ENCODE peak calls at places on chromosomes 16 and 17, in four cellular contexts. One of them, this sample, is unnamed.

GRCh38 chr16:627458-628239 is 3.1 kb upstream of the WFIKKN1 start:
- DNase-seq in ascending aorta: no peak
- DNase-seq in IMR-90: no peak
- DNase-seq in retinal pigment epithelial cell: no peak
- DNase-seq in this sample: no peak

GRCh38 chr17:50550661-50551432 is 3.9 kb downstream of the SPATA20 start:
- DNase-seq in ascending aorta: peak; percentile 87
- DNase-seq in IMR-90: peak; percentile 85
- DNase-seq in retinal pigment epithelial cell: peak; percentile 81
- DNase-seq in this sample: peak; percentile 29

GRCh38 chr16:49012961-49013726 is 268.5 kb downstream of the CBLN1 start:
- DNase-seq in ascending aorta: no peak
- DNase-seq in IMR-90: no peak
- DNase-seq in retinal pigment epithelial cell: no peak
- DNase-seq in this sample: no peak

GRCh38 chr16:75263291-75263962 is 12.0 kb upstream of the BCAR1 start:
- DNase-seq in ascending aorta: no peak
- DNase-seq in IMR-90: no peak
- DNase-seq in retinal pigment epithelial cell: no peak
- DNase-seq in this sample: no peak

GRCh38 chr16:6684076-6684673 is 648.5 kb upstream of the RBFOX1 start:
- DNase-seq in ascending aorta: no peak
- DNase-seq in IMR-90: no peak
- DNase-seq in retinal pigment epithelial cell: no peak
- DNase-seq in this sample: peak; percentile 2

GRCh38 chr17:418421-418751 is 65.8 kb upstream of the RPH3AL start:
- DNase-seq in ascending aorta: peak; percentile 30
- DNase-seq in IMR-90: no peak
- DNase-seq in retinal pigment epithelial cell: no peak
- DNase-seq in this sample: no peak

GRCh38 chr17:40675905-40676304 is 10.9 kb upstream of the KRT222 start:
- DNase-seq in ascending aorta: no peak
- DNase-seq in IMR-90: no peak
- DNase-seq in retinal pigment epithelial cell: no peak
- DNase-seq in this sample: no peak

GRCh38 chr16:89656435-89657121 is 930 bp downstream of the CHMP1A start:
- DNase-seq in ascending aorta: no peak
- DNase-seq in IMR-90: no peak
- DNase-seq in retinal pigment epithelial cell: no peak
- DNase-seq in this sample: no peak

GRCh38 chr16:84907575-84907974 is 87.8 kb downstream of the CRISPLD2 start:
- DNase-seq in ascending aorta: no peak
- DNase-seq in IMR-90: peak; percentile 76
- DNase-seq in retinal pigment epithelial cell: no peak
- DNase-seq in this sample: no peak

GRCh38 chr17:82650723-82651122 is 2.5 kb upstream of the WDR45B start:
- DNase-seq in ascending aorta: no peak
- DNase-seq in IMR-90: no peak
- DNase-seq in retinal pigment epithelial cell: no peak
- DNase-seq in this sample: no peak

GRCh38 chr16:4675864-4676786 is 17.2 kb upstream of the NUDT16L1 start:
- DNase-seq in ascending aorta: no peak
- DNase-seq in IMR-90: no peak
- DNase-seq in retinal pigment epithelial cell: no peak
- DNase-seq in this sample: no peak

GRCh38 chr17:43986225-43986981 is 18.0 kb upstream of the NAGS start:
- DNase-seq in ascending aorta: no peak
- DNase-seq in IMR-90: no peak
- DNase-seq in retinal pigment epithelial cell: no peak
- DNase-seq in this sample: no peak

GRCh38 chr17:46976626-46977270 is 2.3 kb downstream of the RPRML start:
- DNase-seq in ascending aorta: no peak
- DNase-seq in IMR-90: no peak
- DNase-seq in retinal pigment epithelial cell: no peak
- DNase-seq in this sample: no peak

GRCh38 chr17:16294560-16294959 is 58.7 kb downstream of the CENPV start:
- DNase-seq in ascending aorta: no peak
- DNase-seq in IMR-90: no peak
- DNase-seq in retinal pigment epithelial cell: no peak
- DNase-seq in this sample: no peak

GRCh38 chr17:16293918-16294317 is 59.4 kb downstream of the CENPV start:
- DNase-seq in ascending aorta: no peak
- DNase-seq in IMR-90: no peak
- DNase-seq in retinal pigment epithelial cell: no peak
- DNase-seq in this sample: no peak

GRCh38 chr17:16300554-16300953 is 52.7 kb downstream of the CENPV start:
- DNase-seq in ascending aorta: no peak
- DNase-seq in IMR-90: no peak
- DNase-seq in retinal pigment epithelial cell: no peak
- DNase-seq in this sample: no peak

GRCh38 chr17:16298140-16298662 is 55.1 kb downstream of the CENPV start:
- DNase-seq in ascending aorta: no peak
- DNase-seq in IMR-90: no peak
- DNase-seq in retinal pigment epithelial cell: no peak
- DNase-seq in this sample: no peak

GRCh38 chr17:16297367-16298139 is 55.7 kb downstream of the CENPV start:
- DNase-seq in ascending aorta: no peak
- DNase-seq in IMR-90: no peak
- DNase-seq in retinal pigment epithelial cell: no peak
- DNase-seq in this sample: no peak
- TF ChIP-seq CTCF in ascending aorta: no peak
- TF ChIP-seq CTCF in IMR-90: no peak
- TF ChIP-seq CTCF in retinal pigment epithelial cell: no peak
- TF ChIP-seq CTCF in this sample: no peak

GRCh38 chr17:77392376-77393273 is 251.9 kb downstream of the SEC14L1 start:
- DNase-seq in ascending aorta: no peak
- DNase-seq in IMR-90: no peak
- DNase-seq in retinal pigment epithelial cell: no peak
- DNase-seq in this sample: no peak
- H3K4me3 ChIP-seq in ascending aorta: no peak overlapping the region
- H3K4me3 ChIP-seq in IMR-90: no peak overlapping the region
- H3K4me3 ChIP-seq in retinal pigment epithelial cell: no peak overlapping the region
- H3K4me3 ChIP-seq in this sample: no peak overlapping the region

DNA sequence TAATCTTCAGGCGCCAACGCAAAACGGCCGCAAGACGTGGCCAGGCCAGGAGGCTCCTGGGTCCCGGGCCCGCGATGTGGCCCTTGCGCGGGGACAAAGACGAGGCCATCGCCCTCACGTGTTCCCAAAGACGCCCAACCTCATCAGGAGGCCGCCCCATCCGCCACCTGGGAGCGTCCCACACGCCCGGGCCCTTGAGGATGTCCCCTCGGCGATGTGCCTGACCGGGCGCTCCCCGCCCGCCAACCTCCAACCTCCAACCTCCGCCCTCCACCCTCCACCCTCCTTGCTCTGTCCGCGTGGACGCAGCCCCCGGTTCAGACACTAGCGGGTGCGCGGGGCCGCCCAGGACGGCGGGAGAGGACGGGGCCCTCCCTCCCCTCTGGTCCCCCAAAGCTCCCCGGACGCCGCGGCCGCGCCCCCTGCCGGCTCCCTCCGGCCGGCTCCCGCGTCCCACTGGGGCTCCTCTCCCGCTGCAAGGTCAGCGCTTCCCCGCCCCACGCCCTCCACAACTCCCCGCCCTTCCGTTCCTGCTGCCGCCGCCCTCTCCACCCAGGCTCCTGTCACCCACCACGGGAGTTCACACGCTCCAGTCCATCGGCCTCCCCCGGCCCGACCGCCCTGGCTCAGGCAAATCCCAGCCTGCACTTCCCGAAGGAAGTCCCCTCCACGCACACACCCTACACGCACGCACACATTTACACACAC is 250.8 kb upstream of the RPL38 start:
- DNase-seq in ascending aorta: no peak
- DNase-seq in IMR-90: no peak
- DNase-seq in retinal pigment epithelial cell: no peak
- DNase-seq in this sample: no peak
- TF ChIP-seq CTCF in ascending aorta: peak; percentile 46
- TF ChIP-seq CTCF in IMR-90: no peak
- TF ChIP-seq CTCF in retinal pigment epithelial cell: peak; percentile 23
- TF ChIP-seq CTCF in this sample: peak; percentile 31

DNA sequence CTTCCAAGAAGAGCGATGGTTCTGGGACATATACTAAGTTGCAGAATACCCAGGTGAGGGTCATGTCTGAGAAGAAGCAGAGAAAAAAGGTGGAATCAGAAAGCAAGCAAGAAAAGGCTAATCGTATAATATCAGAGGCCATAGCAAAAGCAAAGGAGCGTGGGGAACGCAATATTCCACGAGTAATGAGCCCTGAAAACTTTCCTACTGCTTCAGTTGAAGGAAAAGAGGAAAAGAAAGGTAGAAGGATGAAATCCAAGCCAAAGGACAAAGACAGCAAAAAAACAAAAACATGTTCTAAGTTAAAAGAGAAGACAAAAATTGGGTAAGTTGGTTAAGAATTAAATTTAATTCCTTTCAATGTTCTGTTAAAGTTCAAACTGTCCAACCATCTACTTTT is 154.7 kb downstream of the CHD9 start:
- DNase-seq in ascending aorta: no peak
- DNase-seq in IMR-90: no peak
- DNase-seq in retinal pigment epithelial cell: no peak
- DNase-seq in this sample: no peak
- H3K4me3 ChIP-seq in ascending aorta: peak overlapping the region; percentile 43
- H3K4me3 ChIP-seq in IMR-90: peak overlapping the region; percentile 63
- H3K4me3 ChIP-seq in retinal pigment epithelial cell: peak overlapping the region; percentile 52
- H3K4me3 ChIP-seq in this sample: peak overlapping the region; percentile 60

DNA sequence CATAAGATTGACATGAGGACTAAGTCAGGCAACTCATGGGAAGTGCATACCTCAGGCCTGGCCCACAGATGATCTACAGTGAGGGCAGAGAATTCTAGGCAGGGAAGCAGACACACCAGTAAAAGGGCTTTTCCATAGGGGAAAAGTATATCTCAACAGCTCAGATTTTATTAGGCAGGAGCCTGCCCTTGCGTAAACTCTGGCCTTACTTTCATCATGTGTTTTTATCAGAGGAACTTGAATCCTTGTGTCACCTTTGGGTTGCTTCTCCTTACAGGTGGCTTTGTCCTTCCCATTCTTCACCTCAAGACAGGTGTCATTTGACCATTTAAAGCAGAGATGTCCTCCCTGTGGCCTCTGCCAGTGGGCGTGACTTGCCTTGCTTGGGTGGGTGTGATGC is 138.1 kb downstream of the MSI2 start:
- DNase-seq in ascending aorta: no peak
- DNase-seq in IMR-90: no peak
- DNase-seq in retinal pigment epithelial cell: no peak
- DNase-seq in this sample: no peak
- TF ChIP-seq CTCF in ascending aorta: no peak
- TF ChIP-seq CTCF in IMR-90: no peak
- TF ChIP-seq CTCF in retinal pigment epithelial cell: no peak
- TF ChIP-seq CTCF in this sample: no peak

GRCh38 chr16:13573903-13574302 is 346.1 kb upstream of the ERCC4 start:
- DNase-seq in ascending aorta: no peak
- DNase-seq in IMR-90: no peak
- DNase-seq in retinal pigment epithelial cell: no peak
- DNase-seq in this sample: no peak

DNA sequence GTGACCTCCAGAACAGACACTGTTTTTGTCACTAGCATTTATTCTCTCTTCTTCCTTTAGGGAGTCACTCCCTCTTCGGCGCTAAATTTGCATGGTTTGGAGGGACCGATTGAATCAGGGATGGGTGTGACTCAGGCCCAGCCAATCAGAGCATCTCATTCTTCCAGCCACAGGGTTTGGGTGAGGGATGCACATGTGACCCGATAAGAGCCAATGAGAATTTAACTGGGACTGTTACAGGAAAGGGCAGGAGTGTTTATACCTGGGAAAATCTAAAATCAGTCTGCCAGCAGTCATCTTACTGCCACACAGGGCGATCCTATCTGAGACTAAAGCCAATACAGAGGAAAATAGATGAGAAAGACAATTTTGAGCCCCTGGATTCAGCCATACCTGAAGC is 351.2 kb upstream of the ERCC4 start:
- DNase-seq in ascending aorta: no peak
- DNase-seq in IMR-90: no peak
- DNase-seq in retinal pigment epithelial cell: no peak
- DNase-seq in this sample: no peak
- H3K4me3 ChIP-seq in ascending aorta: no peak overlapping the region
- H3K4me3 ChIP-seq in IMR-90: no peak overlapping the region
- H3K4me3 ChIP-seq in retinal pigment epithelial cell: no peak overlapping the region
- H3K4me3 ChIP-seq in this sample: no peak overlapping the region